ENCODE peak calls at places on chromosome 22, in six cellular contexts. H, K, F, G, A and D are unnamed samples.

GRCh38 chr22:37020192-37020479 is 594 bp downstream of the MPST start:
- DNase-seq in H (no peak), K (peak; percentile 56), F (no peak), G (no peak), A (peak; percentile 55), D (peak; percentile 27)

GRCh38 chr22:17369553-17370035 is 334 bp downstream of the CECR2 start:
- DNase-seq in H (no peak), K (no peak), F (no peak), G (no peak), A (peak; percentile 61), D (no peak)

GRCh38 chr22:39361495-39361894 is 11.7 kb downstream of the SYNGR1 start:
- DNase-seq in H (no peak), K (no peak), F (no peak), G (no peak), A (no peak), D (no peak)

GRCh38 chr22:17844150-17844549 is 69.9 kb upstream of the BID start:
- DNase-seq in H (no peak), K (no peak), F (no peak), G (no peak), A (no peak), D (no peak)

GRCh38 chr22:34390400-34390799 is 470.1 kb upstream of the LARGE1 start:
- DNase-seq in H (no peak), K (no peak), F (no peak), G (peak; percentile 16), A (no peak), D (no peak)

GRCh38 chr22:27564806-27565205 is 236.8 kb downstream of the MN1 start:
- DNase-seq in H (no peak), K (no peak), F (no peak), G (no peak), A (no peak), D (no peak)

GRCh38 chr22:45671051-45671782 is 417 bp upstream of the ATXN10 start:
- DNase-seq in H (no peak), K (no peak), F (peak; percentile 73), G (peak; percentile 71), A (peak; percentile 94), D (no peak)

GRCh38 chr22:28051787-28052356 is 132.8 kb upstream of the PITPNB start:
- DNase-seq in H (no peak), K (peak; percentile 63), F (peak; percentile 44), G (peak; percentile 55), A (peak; percentile 44), D (peak; percentile 29)

GRCh38 chr22:29689872-29690213 is 30.0 kb upstream of the CABP7 start:
- DNase-seq in H (no peak), K (peak; percentile 50), F (peak; percentile 41), G (peak; percentile 38), A (peak; percentile 79), D (no peak)

GRCh38 chr22:44550666-44551491 is 52.8 kb upstream of the RTL6 start:
- DNase-seq in H (peak; percentile 9), K (no peak), F (no peak), G (no peak), A (no peak), D (no peak)

GRCh38 chr22:46966495-46966845 is 204.0 kb downstream of the TBC1D22A start:
- DNase-seq in H (no peak), K (no peak), F (no peak), G (no peak), A (no peak), D (no peak)

GRCh38 chr22:46090051-46090591 is 60.2 kb upstream of the PPARA start:
- DNase-seq in H (no peak), K (no peak), F (no peak), G (no peak), A (no peak), D (no peak)

GRCh38 chr22:39634530-39635399 is 64.2 kb downstream of the CACNA1I start:
- DNase-seq in H (no peak), K (peak; percentile 78), F (no peak), G (peak; percentile 23), A (no peak), D (peak; percentile 80)

GRCh38 chr22:46769191-46769675 is 6.8 kb downstream of the TBC1D22A start:
- DNase-seq in H (no peak), K (no peak), F (no peak), G (no peak), A (no peak), D (no peak)

GRCh38 chr22:40200795-40201194 is 23.1 kb downstream of the TNRC6B start:
- DNase-seq in H (no peak), K (no peak), F (no peak), G (no peak), A (no peak), D (no peak)

GRCh38 chr22:27790396-27791216 is 10.9 kb downstream of the MN1 start:
- DNase-seq in H (no peak), K (no peak), F (no peak), G (no peak), A (no peak), D (no peak)

GRCh38 chr22:26568207-26568706 is 21.7 kb downstream of the TPST2 start:
- DNase-seq in H (no peak), K (no peak), F (peak; percentile 39), G (no peak), A (no peak), D (no peak)

GRCh38 chr22:19867617-19868016 is 12.9 kb upstream of the GNB1L start:
- DNase-seq in H (no peak), K (no peak), F (no peak), G (no peak), A (no peak), D (no peak)

GRCh38 chr22:41009222-41009948 is 58.2 kb downstream of the RBX1 start:
- DNase-seq in H (no peak), K (no peak), F (no peak), G (no peak), A (no peak), D (no peak)

DNA sequence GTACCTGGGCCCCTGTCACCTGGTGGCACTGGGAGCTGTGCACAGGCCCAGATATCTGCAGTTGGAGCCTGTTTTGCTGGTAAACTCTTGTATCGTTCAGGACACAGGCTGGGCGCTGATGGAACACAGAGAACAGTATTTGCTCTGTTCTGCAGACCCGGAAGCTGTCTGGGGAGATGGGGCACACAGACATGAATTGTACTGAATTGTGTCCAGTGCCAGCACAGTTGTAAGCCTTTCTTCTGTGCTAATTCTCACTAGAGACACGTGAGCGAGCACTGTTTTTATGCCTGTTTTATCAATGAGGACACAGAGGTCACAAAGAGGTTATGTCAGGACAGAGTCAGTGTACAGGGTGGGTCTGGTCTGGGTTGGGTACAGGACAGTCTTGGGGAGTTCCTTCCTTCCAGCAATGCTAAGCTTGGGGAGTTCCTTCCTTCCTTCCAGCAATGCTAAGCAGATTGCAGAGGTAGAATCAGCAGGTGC is 24.4 kb upstream of the ACR start:
- DNase-seq in H (no peak), K (no peak), F (no peak), G (no peak), A (no peak), D (no peak)
- TF ChIP-seq YY1 in H (no peak), K (no peak), F (no peak), G (no peak), A (no peak), D (no peak)

DNA sequence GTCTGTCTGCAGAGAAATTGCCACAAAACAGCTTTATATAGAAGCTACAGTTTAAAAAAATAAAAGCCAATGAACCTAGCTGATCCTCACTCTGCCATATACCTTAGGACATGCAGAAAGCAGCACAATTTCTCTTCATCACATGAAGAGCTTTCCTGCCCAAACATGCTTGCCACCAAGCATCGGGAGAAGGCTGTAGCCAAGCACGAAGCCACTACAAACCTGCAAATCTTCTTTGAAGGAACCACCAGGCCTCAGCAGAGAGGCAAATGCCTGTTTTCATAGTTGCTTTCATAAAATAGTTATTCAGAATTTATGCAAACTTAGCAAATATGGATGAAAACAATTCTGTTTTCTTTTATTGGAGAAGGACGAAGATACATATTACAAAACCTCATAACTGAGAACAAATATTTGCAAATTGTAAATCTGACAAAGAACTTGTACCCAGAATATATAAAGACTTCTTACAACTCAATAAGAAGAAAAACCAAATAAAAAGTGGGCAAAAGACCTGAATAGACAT is 100.3 kb downstream of the RBFOX2 start:
- DNase-seq in H (no peak), K (no peak), F (no peak), G (no peak), A (no peak), D (no peak)
- TF ChIP-seq YY1 in H (no peak), K (no peak), F (no peak), G (no peak), A (no peak), D (no peak)

GRCh38 chr22:48425091-48425506 is 1402.6 kb downstream of the BRD1 start:
- DNase-seq in H (no peak), K (no peak), F (no peak), G (no peak), A (no peak), D (no peak)
- TF ChIP-seq YY1 in H (no peak), K (no peak), F (no peak), G (no peak), A (no peak), D (no peak)

GRCh38 chr22:38310518-38311330 is 6.5 kb downstream of the CSNK1E start:
- DNase-seq in H (no peak), K (no peak), F (no peak), G (no peak), A (no peak), D (no peak)
- TF ChIP-seq YY1 in H (no peak), K (no peak), F (no peak), G (no peak), A (no peak), D (no peak)

GRCh38 chr22:21760640-21761039 is 25.0 kb upstream of the YPEL1 start:
- DNase-seq in H (no peak), K (no peak), F (no peak), G (no peak), A (no peak), D (no peak)
- TF ChIP-seq YY1 in H (no peak), K (no peak), F (no peak), G (no peak), A (no peak), D (no peak)